ENCODE peak calls at places on chromosomes 5 and 9, in four cellular contexts. Q is hepatocyte, G is K562, W is fibroblast of lung. E is an unnamed sample.

GRCh38 chr9:77827104-77827784 is 179.1 kb upstream of the GNA14 start:
- DNase-seq in W (no peak), G (peak; percentile 72), Q (no peak), E (no peak)

GRCh38 chr5:172123269-172123692 is 64.7 kb downstream of the STK10 start:
- DNase-seq in G (no peak), W (peak; percentile 91), Q (peak; percentile 66), E (no peak)

GRCh38 chr5:75363726-75364495 is 26.9 kb downstream of the HMGCR start:
- DNase-seq in Q (no peak), W (no peak), G (no peak), E (no peak)

GRCh38 chr9:74983709-74984108 is 31.0 kb upstream of the C9orf40 start:
- DNase-seq in W (no peak), Q (no peak), G (no peak), E (no peak)

GRCh38 chr5:43065384-43066230 is 25.5 kb upstream of the ANXA2R start:
- DNase-seq in Q (peak; percentile 64), G (no peak), W (peak; percentile 73), E (no peak)

GRCh38 chr5:121987685-121988073 is 25.9 kb downstream of the SRFBP1 start:
- DNase-seq in W (peak; percentile 50), G (no peak), Q (no peak), E (no peak)

GRCh38 chr5:94192658-94193391 is 425.6 kb downstream of the KIAA0825 start:
- DNase-seq in W (no peak), G (no peak), Q (no peak), E (no peak)

GRCh38 chr9:3285365-3286161 is 240.2 kb downstream of the RFX3 start:
- DNase-seq in G (no peak), Q (no peak), W (no peak), E (no peak)

GRCh38 chr5:65364907-65365306 is 116.8 kb downstream of the ADAMTS6 start:
- DNase-seq in Q (no peak), G (no peak), W (peak; percentile 44), E (no peak)

GRCh38 chr9:97445119-97445701 is 33.3 kb downstream of the TDRD7 start:
- DNase-seq in G (no peak), Q (no peak), W (no peak), E (no peak)

GRCh38 chr5:91142819-91143218 is 240.3 kb downstream of the ARRDC3 start:
- DNase-seq in Q (no peak), W (no peak), G (no peak), E (no peak)

GRCh38 chr9:98367371-98367900 is 112.0 kb upstream of the TBC1D2 start:
- DNase-seq in W (no peak), G (no peak), Q (no peak), E (no peak)

GRCh38 chr9:135939351-135940265 is 21.6 kb downstream of the UBAC1 start:
- DNase-seq in G (no peak), W (no peak), Q (no peak), E (no peak)

GRCh38 chr5:6833406-6833805 is 120.2 kb downstream of the TENT4A start:
- DNase-seq in G (no peak), Q (no peak), W (no peak), E (no peak)

GRCh38 chr5:74342948-74343682 is 297.4 kb downstream of the ENC1 start:
- DNase-seq in G (peak; percentile 34), Q (no peak), W (no peak), E (no peak)

GRCh38 chr9:100111235-100111634 is 12.2 kb downstream of the INVS start:
- DNase-seq in Q (peak; percentile 50), G (no peak), W (peak; percentile 99), E (no peak)

GRCh38 chr9:90287567-90288274 is 354.9 kb downstream of the DIRAS2 start:
- DNase-seq in W (no peak), G (no peak), Q (peak; percentile 62), E (no peak)

GRCh38 chr5:16659536-16659935 is 42.7 kb upstream of the RETREG1 start:
- DNase-seq in Q (no peak), G (no peak), W (no peak), E (no peak)

GRCh38 chr5:16661713-16662112 is 44.9 kb upstream of the RETREG1 start:
- DNase-seq in W (no peak), Q (no peak), G (no peak), E (no peak)

GRCh38 chr5:16660982-16661381 is 44.2 kb upstream of the RETREG1 start:
- DNase-seq in Q (no peak), G (no peak), W (no peak), E (no peak)

GRCh38 chr5:16654647-16655334 is 38.0 kb upstream of the RETREG1 start:
- DNase-seq in Q (no peak), W (no peak), G (no peak), E (no peak)

DNA sequence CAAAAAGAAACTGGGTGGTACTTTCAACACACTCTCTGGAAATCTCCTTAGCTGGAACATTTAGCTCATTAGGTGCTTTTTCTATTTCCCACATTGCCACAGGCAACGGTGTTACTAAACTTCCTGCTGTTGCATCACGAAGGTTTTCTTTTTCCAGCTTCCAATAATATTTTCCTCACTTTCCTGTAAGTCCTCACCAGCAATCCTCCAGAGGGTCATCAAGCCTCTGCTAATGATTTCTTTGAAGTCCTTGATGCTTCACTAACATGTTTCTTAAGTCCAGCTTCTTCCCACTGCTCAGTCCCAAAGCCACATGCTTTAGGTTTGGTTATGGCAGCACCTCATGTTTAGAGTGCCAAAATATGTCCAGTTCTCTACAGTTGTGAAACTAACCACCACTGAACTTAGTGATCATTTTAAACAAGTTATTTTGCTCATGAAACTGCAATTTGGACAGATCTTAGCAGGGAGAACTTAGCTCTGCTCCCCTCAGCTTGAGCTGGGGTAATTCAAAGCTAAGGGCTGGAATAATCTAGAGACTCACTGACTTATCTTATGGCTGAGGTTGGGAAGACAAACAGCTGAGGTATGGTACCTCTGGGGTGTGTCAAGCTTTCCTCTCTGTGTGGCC is 39.9 kb upstream of the RETREG1 start:
- DNase-seq in G (no peak), Q (no peak), W (peak; percentile 20), E (no peak)
- TF ChIP-seq EZH2 in G (no peak), Q (no peak), W (no peak), E (no peak)

DNA sequence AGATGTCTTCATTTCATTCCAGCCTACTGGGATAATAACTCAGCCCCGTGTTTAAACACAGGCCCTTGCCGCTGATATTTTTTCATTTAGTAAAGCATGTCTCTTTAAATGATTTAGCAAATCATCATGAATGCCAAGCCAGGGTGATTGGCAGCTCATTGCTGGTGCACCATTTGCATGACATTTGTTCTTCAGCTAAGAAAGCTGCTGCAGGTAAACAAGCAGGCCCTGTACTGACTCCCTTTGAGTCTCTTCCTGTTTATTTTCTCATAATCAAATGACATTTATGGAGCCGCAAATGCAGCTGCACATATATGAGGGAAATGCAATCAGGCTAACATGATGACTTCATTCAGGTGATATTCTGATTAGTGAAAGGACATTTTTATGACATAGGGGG is 362.8 kb upstream of the TLE4 start:
- DNase-seq in W (no peak), G (no peak), Q (no peak), E (no peak)
- TF ChIP-seq EZH2 in W (no peak), G (no peak), Q (no peak), E (no peak)

GRCh38 chr5:128536229-128536860 is 1.7 kb downstream of the FBN2 start:
- DNase-seq in Q (peak; percentile 26), W (peak; percentile 8), G (no peak), E (no peak)

GRCh38 chr5:128538249-128539037 is 398 bp upstream of the FBN2 start:
- DNase-seq in G (no peak), Q (peak; percentile 93), W (peak; percentile 82), E (peak; percentile 52)

GRCh38 chr5:128537306-128537998 is 593 bp downstream of the FBN2 start:
- DNase-seq in W (peak; percentile 64), G (no peak), Q (peak; percentile 63), E (no peak)

GRCh38 chr5:128537999-128538248 is at the start of gene FBN2:
- DNase-seq in W (no peak), Q (no peak), G (no peak), E (no peak)

GRCh38 chr5:128536861-128537305 is 1.2 kb downstream of the FBN2 start:
- DNase-seq in Q (peak; percentile 65), W (peak; percentile 40), G (no peak), E (no peak)
- TF ChIP-seq EZH2 in Q (peak; percentile 1), W (no peak), G (no peak), E (no peak)

GRCh38 chr9:4815381-4815956 is 22.7 kb downstream of the RCL1 start:
- DNase-seq in G (no peak), Q (no peak), W (no peak), E (no peak)
- TF ChIP-seq EZH2 in G (no peak), Q (no peak), W (no peak), E (no peak)

DNA sequence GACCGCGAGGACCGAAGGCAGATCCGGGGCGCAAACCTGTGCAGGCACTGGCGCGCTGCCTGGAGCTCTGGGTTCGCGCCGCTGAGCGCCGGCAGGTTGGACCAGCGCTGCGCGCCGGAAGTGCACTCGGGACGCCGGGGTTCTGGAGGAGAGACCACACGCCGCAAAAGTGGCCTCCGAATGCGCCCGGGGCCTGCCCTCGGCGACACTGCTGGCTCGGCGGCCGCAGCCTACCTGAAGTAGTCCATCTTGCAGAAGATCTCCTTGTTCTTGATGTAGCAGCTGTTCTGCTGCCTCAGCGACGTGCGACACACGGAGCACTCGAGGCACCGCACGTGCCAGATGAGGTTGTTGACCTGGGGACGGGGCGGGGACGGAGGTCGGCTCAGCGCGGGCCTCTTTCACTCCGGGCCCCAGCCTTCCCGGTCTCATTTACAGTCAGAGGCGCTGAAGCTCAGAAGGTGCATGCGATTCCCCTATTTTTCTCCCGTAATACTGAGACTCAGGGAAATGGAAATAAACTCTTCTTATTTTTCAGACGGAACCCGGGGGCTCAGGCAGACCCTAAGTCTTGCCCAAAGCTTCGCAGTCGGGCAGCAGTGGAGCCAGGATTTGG is 2.5 kb downstream of the LHX6 start:
- DNase-seq in W (no peak), G (no peak), Q (no peak), E (no peak)
- TF ChIP-seq EZH2 in W (peak; percentile 78), G (no peak), Q (peak; percentile 89), E (peak; percentile 79)

DNA sequence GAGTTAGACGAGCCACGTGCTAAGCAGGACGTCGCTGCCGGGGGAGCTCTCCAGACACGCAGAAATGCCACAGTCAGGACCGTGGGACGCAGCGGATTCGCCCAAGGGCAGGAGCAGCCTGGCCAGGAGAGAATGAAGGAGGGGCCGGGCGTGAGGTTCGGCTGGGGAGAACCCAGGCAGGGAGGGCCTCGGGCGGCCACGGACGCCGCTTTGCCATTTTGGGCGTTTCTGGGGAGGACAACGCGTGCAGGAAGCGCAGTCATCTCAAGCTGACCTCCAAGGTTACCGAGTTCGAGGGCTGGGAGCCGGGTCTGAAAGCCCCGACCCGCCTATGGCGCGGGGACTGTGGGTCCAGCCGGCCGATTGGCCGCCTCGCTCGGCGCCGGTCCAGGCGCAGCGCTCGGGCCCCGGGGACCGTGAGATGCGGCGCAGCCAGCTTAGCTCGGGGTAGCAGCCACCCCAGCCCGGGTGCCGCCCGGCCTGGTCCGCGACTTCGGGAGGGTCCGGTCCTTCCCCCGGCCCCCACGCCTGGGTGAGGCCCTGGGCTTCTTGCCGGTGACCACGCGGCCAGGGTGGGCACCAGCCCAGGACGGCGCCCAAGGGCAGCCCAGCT is 761 bp upstream of the MAN1B1 start:
- DNase-seq in W (peak; percentile 38), G (peak; percentile 40), Q (peak; percentile 55), E (no peak)
- TF ChIP-seq EZH2 in W (no peak), G (no peak), Q (no peak), E (no peak)

DNA sequence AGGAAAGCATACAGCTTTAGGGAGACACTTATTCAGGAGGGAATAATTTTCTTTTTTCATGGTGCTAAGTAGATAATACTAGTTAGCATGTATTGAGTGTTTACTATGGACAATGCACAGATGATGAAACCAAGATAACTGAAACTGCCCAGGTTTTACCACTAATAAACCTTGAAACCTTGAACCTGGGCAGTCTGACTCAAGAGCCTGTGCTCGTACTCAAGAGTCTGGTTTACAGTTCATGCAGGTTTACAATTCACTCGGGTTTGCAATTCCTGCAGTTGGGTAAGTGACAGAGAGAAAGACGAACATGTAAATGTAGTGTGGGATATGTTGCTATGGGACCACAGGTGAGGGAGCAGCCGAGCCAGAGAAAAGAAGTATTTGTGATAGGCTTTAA is 28.2 kb downstream of the NUP214 start:
- DNase-seq in W (no peak), Q (peak; percentile 10), G (no peak), E (no peak)
- TF ChIP-seq EZH2 in W (no peak), Q (no peak), G (no peak), E (no peak)